ENCODE peak calls at places on chromosomes 11 and 22, in eight cellular contexts. One of them, this sample, is unnamed.
A peak's percentile ranks its signal among the peaks of the same experiment; 100 is the strongest.

GRCh38 chr22:44718418-44718817 is 16.4 kb downstream of the PRR5 start:
- DNase-seq in immature natural killer cell: peak; percentile 35
- DNase-seq in sigmoid colon: no peak
- DNase-seq in NCI-H774: no peak
- DNase-seq in nephron progenitor cell: no peak
- DNase-seq in activated T-helper 9 cell treated with anti-CD3 and anti-CD28 coated beads, Interleukin-2, amount 50 U/mL, for 16 hours: no peak
- DNase-seq in NT2/D1: no peak
- DNase-seq in frontal cortex: no peak
- DNase-seq in this sample: no peak

GRCh38 chr11:14357843-14358728 is 897 bp downstream of the RRAS2 start:
- DNase-seq in immature natural killer cell: peak; percentile 39
- DNase-seq in NCI-H774: peak; percentile 30
- DNase-seq in frontal cortex: peak; percentile 41
- DNase-seq in NT2/D1: peak; percentile 57
- DNase-seq in sigmoid colon: peak; percentile 73
- DNase-seq in activated T-helper 9 cell treated with anti-CD3 and anti-CD28 coated beads, Interleukin-2, amount 50 U/mL, for 16 hours: peak; percentile 12
- DNase-seq in nephron progenitor cell: peak; percentile 83
- DNase-seq in this sample: no peak

GRCh38 chr11:12274558-12275197 is 102.7 kb upstream of the PARVA start:
- DNase-seq in NT2/D1: no peak
- DNase-seq in NCI-H774: no peak
- DNase-seq in nephron progenitor cell: no peak
- DNase-seq in activated T-helper 9 cell treated with anti-CD3 and anti-CD28 coated beads, Interleukin-2, amount 50 U/mL, for 16 hours: no peak
- DNase-seq in sigmoid colon: peak; percentile 44
- DNase-seq in immature natural killer cell: no peak
- DNase-seq in frontal cortex: no peak
- DNase-seq in this sample: no peak

GRCh38 chr11:116611998-116612620 is 160.7 kb downstream of the BUD13 start:
- DNase-seq in frontal cortex: no peak
- DNase-seq in immature natural killer cell: no peak
- DNase-seq in NT2/D1: no peak
- DNase-seq in sigmoid colon: peak; percentile 28
- DNase-seq in NCI-H774: no peak
- DNase-seq in nephron progenitor cell: no peak
- DNase-seq in activated T-helper 9 cell treated with anti-CD3 and anti-CD28 coated beads, Interleukin-2, amount 50 U/mL, for 16 hours: no peak
- DNase-seq in this sample: no peak

GRCh38 chr11:35359321-35360058 is 59.9 kb downstream of the SLC1A2 start:
- DNase-seq in activated T-helper 9 cell treated with anti-CD3 and anti-CD28 coated beads, Interleukin-2, amount 50 U/mL, for 16 hours: no peak
- DNase-seq in nephron progenitor cell: no peak
- DNase-seq in immature natural killer cell: no peak
- DNase-seq in frontal cortex: no peak
- DNase-seq in NT2/D1: no peak
- DNase-seq in sigmoid colon: no peak
- DNase-seq in NCI-H774: no peak
- DNase-seq in this sample: no peak

GRCh38 chr11:36775157-36775556 is 177.1 kb upstream of the RAG2 start:
- DNase-seq in frontal cortex: no peak
- DNase-seq in activated T-helper 9 cell treated with anti-CD3 and anti-CD28 coated beads, Interleukin-2, amount 50 U/mL, for 16 hours: no peak
- DNase-seq in sigmoid colon: no peak
- DNase-seq in immature natural killer cell: no peak
- DNase-seq in NCI-H774: no peak
- DNase-seq in nephron progenitor cell: no peak
- DNase-seq in NT2/D1: no peak
- DNase-seq in this sample: no peak

GRCh38 chr11:69530278-69531070 is 49.0 kb downstream of the LINC01488 start:
- DNase-seq in sigmoid colon: peak; percentile 66
- DNase-seq in immature natural killer cell: no peak
- DNase-seq in nephron progenitor cell: no peak
- DNase-seq in NCI-H774: no peak
- DNase-seq in frontal cortex: no peak
- DNase-seq in activated T-helper 9 cell treated with anti-CD3 and anti-CD28 coated beads, Interleukin-2, amount 50 U/mL, for 16 hours: no peak
- DNase-seq in NT2/D1: no peak
- DNase-seq in this sample: peak; percentile 8

GRCh38 chr22:41216984-41217383 is 11.9 kb downstream of the L3MBTL2 start:
- DNase-seq in frontal cortex: no peak
- DNase-seq in sigmoid colon: peak; percentile 77
- DNase-seq in nephron progenitor cell: no peak
- DNase-seq in NT2/D1: no peak
- DNase-seq in activated T-helper 9 cell treated with anti-CD3 and anti-CD28 coated beads, Interleukin-2, amount 50 U/mL, for 16 hours: no peak
- DNase-seq in NCI-H774: no peak
- DNase-seq in immature natural killer cell: no peak
- DNase-seq in this sample: no peak

GRCh38 chr11:11841121-11841604 is 609 bp upstream of the USP47 start:
- DNase-seq in frontal cortex: peak; percentile 61
- DNase-seq in immature natural killer cell: no peak
- DNase-seq in activated T-helper 9 cell treated with anti-CD3 and anti-CD28 coated beads, Interleukin-2, amount 50 U/mL, for 16 hours: peak; percentile 4
- DNase-seq in nephron progenitor cell: peak; percentile 26
- DNase-seq in NT2/D1: no peak
- DNase-seq in sigmoid colon: peak; percentile 75
- DNase-seq in NCI-H774: peak; percentile 53
- DNase-seq in this sample: peak; percentile 80

GRCh38 chr11:63548178-63548577 is 11.6 kb downstream of the PLAAT4 start:
- DNase-seq in activated T-helper 9 cell treated with anti-CD3 and anti-CD28 coated beads, Interleukin-2, amount 50 U/mL, for 16 hours: no peak
- DNase-seq in NT2/D1: no peak
- DNase-seq in immature natural killer cell: no peak
- DNase-seq in frontal cortex: no peak
- DNase-seq in sigmoid colon: no peak
- DNase-seq in nephron progenitor cell: no peak
- DNase-seq in NCI-H774: no peak
- DNase-seq in this sample: no peak

GRCh38 chr11:111449158-111449557 is 63.0 kb downstream of the BTG4 start:
- DNase-seq in nephron progenitor cell: no peak
- DNase-seq in NCI-H774: no peak
- DNase-seq in frontal cortex: no peak
- DNase-seq in immature natural killer cell: no peak
- DNase-seq in activated T-helper 9 cell treated with anti-CD3 and anti-CD28 coated beads, Interleukin-2, amount 50 U/mL, for 16 hours: no peak
- DNase-seq in sigmoid colon: no peak
- DNase-seq in NT2/D1: no peak
- DNase-seq in this sample: no peak

GRCh38 chr22:30667092-30667485 is 586 bp downstream of the DUSP18 start:
- DNase-seq in activated T-helper 9 cell treated with anti-CD3 and anti-CD28 coated beads, Interleukin-2, amount 50 U/mL, for 16 hours: no peak
- DNase-seq in sigmoid colon: no peak
- DNase-seq in frontal cortex: no peak
- DNase-seq in NT2/D1: no peak
- DNase-seq in nephron progenitor cell: no peak
- DNase-seq in NCI-H774: no peak
- DNase-seq in immature natural killer cell: no peak
- DNase-seq in this sample: no peak

GRCh38 chr11:60717956-60718355 is 6.6 kb upstream of the MS4A18 start:
- DNase-seq in activated T-helper 9 cell treated with anti-CD3 and anti-CD28 coated beads, Interleukin-2, amount 50 U/mL, for 16 hours: no peak
- DNase-seq in immature natural killer cell: no peak
- DNase-seq in nephron progenitor cell: no peak
- DNase-seq in frontal cortex: no peak
- DNase-seq in NT2/D1: no peak
- DNase-seq in NCI-H774: no peak
- DNase-seq in sigmoid colon: no peak
- DNase-seq in this sample: no peak

GRCh38 chr11:15730617-15731385 is 616.1 kb downstream of the INSC start:
- DNase-seq in NCI-H774: no peak
- DNase-seq in NT2/D1: no peak
- DNase-seq in nephron progenitor cell: no peak
- DNase-seq in activated T-helper 9 cell treated with anti-CD3 and anti-CD28 coated beads, Interleukin-2, amount 50 U/mL, for 16 hours: no peak
- DNase-seq in frontal cortex: no peak
- DNase-seq in immature natural killer cell: no peak
- DNase-seq in sigmoid colon: no peak
- DNase-seq in this sample: no peak

GRCh38 chr11:128862421-128862820 is 4.7 kb downstream of the KCNJ1 start:
- DNase-seq in nephron progenitor cell: no peak
- DNase-seq in activated T-helper 9 cell treated with anti-CD3 and anti-CD28 coated beads, Interleukin-2, amount 50 U/mL, for 16 hours: no peak
- DNase-seq in frontal cortex: no peak
- DNase-seq in immature natural killer cell: no peak
- DNase-seq in NT2/D1: no peak
- DNase-seq in NCI-H774: no peak
- DNase-seq in sigmoid colon: no peak
- DNase-seq in this sample: no peak

GRCh38 chr11:48044577-48044976 is 64.2 kb downstream of the PTPRJ start:
- DNase-seq in nephron progenitor cell: no peak
- DNase-seq in frontal cortex: no peak
- DNase-seq in immature natural killer cell: no peak
- DNase-seq in sigmoid colon: no peak
- DNase-seq in activated T-helper 9 cell treated with anti-CD3 and anti-CD28 coated beads, Interleukin-2, amount 50 U/mL, for 16 hours: no peak
- DNase-seq in NT2/D1: no peak
- DNase-seq in NCI-H774: no peak
- DNase-seq in this sample: peak; percentile 50

GRCh38 chr11:109859325-109859724 is 233.9 kb upstream of the ZC3H12C start:
- DNase-seq in sigmoid colon: no peak
- DNase-seq in activated T-helper 9 cell treated with anti-CD3 and anti-CD28 coated beads, Interleukin-2, amount 50 U/mL, for 16 hours: no peak
- DNase-seq in frontal cortex: no peak
- DNase-seq in NCI-H774: no peak
- DNase-seq in NT2/D1: no peak
- DNase-seq in immature natural killer cell: no peak
- DNase-seq in nephron progenitor cell: no peak
- DNase-seq in this sample: no peak

GRCh38 chr11:2825886-2826678 is 59.5 kb downstream of the CDKN1C start:
- DNase-seq in immature natural killer cell: no peak
- DNase-seq in activated T-helper 9 cell treated with anti-CD3 and anti-CD28 coated beads, Interleukin-2, amount 50 U/mL, for 16 hours: no peak
- DNase-seq in sigmoid colon: peak; percentile 96
- DNase-seq in frontal cortex: no peak
- DNase-seq in NCI-H774: no peak
- DNase-seq in NT2/D1: peak; percentile 57
- DNase-seq in nephron progenitor cell: no peak
- DNase-seq in this sample: no peak

GRCh38 chr22:40953446-40953845 is 2.3 kb downstream of the RBX1 start:
- DNase-seq in frontal cortex: no peak
- DNase-seq in NCI-H774: no peak
- DNase-seq in sigmoid colon: no peak
- DNase-seq in activated T-helper 9 cell treated with anti-CD3 and anti-CD28 coated beads, Interleukin-2, amount 50 U/mL, for 16 hours: no peak
- DNase-seq in immature natural killer cell: no peak
- DNase-seq in nephron progenitor cell: no peak
- DNase-seq in NT2/D1: no peak
- DNase-seq in this sample: no peak

GRCh38 chr11:68312780-68313573 is 586 bp downstream of the LRP5 start:
- DNase-seq in nephron progenitor cell: peak; percentile 50
- DNase-seq in NT2/D1: no peak
- DNase-seq in frontal cortex: peak; percentile 61
- DNase-seq in NCI-H774: no peak
- DNase-seq in immature natural killer cell: no peak
- DNase-seq in sigmoid colon: no peak
- DNase-seq in activated T-helper 9 cell treated with anti-CD3 and anti-CD28 coated beads, Interleukin-2, amount 50 U/mL, for 16 hours: no peak
- DNase-seq in this sample: no peak

GRCh38 chr11:68354181-68354872 is 41.9 kb downstream of the LRP5 start:
- DNase-seq in NCI-H774: no peak
- DNase-seq in sigmoid colon: peak; percentile 97
- DNase-seq in frontal cortex: no peak
- DNase-seq in activated T-helper 9 cell treated with anti-CD3 and anti-CD28 coated beads, Interleukin-2, amount 50 U/mL, for 16 hours: no peak
- DNase-seq in immature natural killer cell: no peak
- DNase-seq in nephron progenitor cell: no peak
- DNase-seq in NT2/D1: no peak
- DNase-seq in this sample: no peak

GRCh38 chr11:94563176-94563847 is 3.9 kb upstream of the PIWIL4 start:
- DNase-seq in nephron progenitor cell: no peak
- DNase-seq in NCI-H774: no peak
- DNase-seq in activated T-helper 9 cell treated with anti-CD3 and anti-CD28 coated beads, Interleukin-2, amount 50 U/mL, for 16 hours: no peak
- DNase-seq in frontal cortex: no peak
- DNase-seq in sigmoid colon: no peak
- DNase-seq in NT2/D1: no peak
- DNase-seq in immature natural killer cell: no peak
- DNase-seq in this sample: no peak

GRCh38 chr22:26406118-26406517 is 22.9 kb upstream of the ASPHD2 start:
- DNase-seq in NT2/D1: no peak
- DNase-seq in immature natural killer cell: no peak
- DNase-seq in NCI-H774: peak; percentile 23
- DNase-seq in frontal cortex: no peak
- DNase-seq in nephron progenitor cell: no peak
- DNase-seq in activated T-helper 9 cell treated with anti-CD3 and anti-CD28 coated beads, Interleukin-2, amount 50 U/mL, for 16 hours: no peak
- DNase-seq in sigmoid colon: no peak
- DNase-seq in this sample: no peak

This sample was measured in hippocampal formation.